ENCODE peak calls at places on chromosomes 12 and 14, in four cellular contexts. I, M, V and N are unnamed samples.

GRCh38 chr12:102061096-102061555 is 665 bp downstream of the WASHC3 start:
- DNase-seq in I (no peak), M (no peak), V (no peak), N (no peak)

GRCh38 chr14:71586131-71586893 is 345.9 kb upstream of the RGS6 start:
- DNase-seq in I (peak), M (peak), V (no peak), N (peak)

GRCh38 chr14:30180219-30180618 is 252.6 kb upstream of the PRKD1 start:
- DNase-seq in I (no peak), M (no peak), V (no peak), N (no peak)

GRCh38 chr14:103512701-103513611 is 9.7 kb downstream of the CKB start:
- DNase-seq in I (no peak), M (peak), V (no peak), N (peak)

GRCh38 chr12:47773062-47773857 is at the start of gene SLC48A1:
- DNase-seq in I (peak), M (peak), V (peak), N (no peak)

GRCh38 chr14:100575266-100575995 is 11.8 kb downstream of the BEGAIN start:
- DNase-seq in I (peak), M (no peak), V (no peak), N (no peak)

GRCh38 chr12:23222801-23223200 is 597.8 kb downstream of the ETNK1 start:
- DNase-seq in I (no peak), M (no peak), V (no peak), N (no peak)

GRCh38 chr14:105854600-105855245 is 328.3 kb downstream of the TMEM121 start:
- DNase-seq in I (peak), M (no peak), V (no peak), N (peak)

GRCh38 chr14:94460631-94461416 is 8.2 kb upstream of the SERPINA11 start:
- DNase-seq in I (no peak), M (no peak), V (no peak), N (no peak)

GRCh38 chr12:57739914-57740538 is 1.5 kb upstream of the AGAP2 start:
- DNase-seq in I (no peak), M (no peak), V (no peak), N (no peak)

GRCh38 chr12:2402180-2402579 is 349.4 kb downstream of the CACNA1C start:
- DNase-seq in I (no peak), M (no peak), V (no peak), N (no peak)

GRCh38 chr14:46902837-46903236 is 251.3 kb upstream of the RPL10L start:
- DNase-seq in I (no peak), M (no peak), V (no peak), N (no peak)

GRCh38 chr14:23366163-23366921 is 1.4 kb upstream of the EFS start:
- DNase-seq in I (peak), M (peak), V (no peak), N (peak)

GRCh38 chr12:75722714-75723200 is 211.3 kb upstream of the KRR1 start:
- DNase-seq in I (no peak), M (no peak), V (peak), N (peak)

GRCh38 chr14:73097421-73097820 is 38.9 kb upstream of the PSEN1 start:
- DNase-seq in I (no peak), M (no peak), V (no peak), N (no peak)

GRCh38 chr12:21073129-21073528 is 57.9 kb upstream of the SLCO1B1 start:
- DNase-seq in I (no peak), M (no peak), V (no peak), N (no peak)

GRCh38 chr12:94994312-94994711 is 9.2 kb downstream of the NDUFA12 start:
- DNase-seq in I (no peak), M (no peak), V (no peak), N (no peak)

GRCh38 chr12:113232787-113233585 is 11.7 kb downstream of the TPCN1 start:
- DNase-seq in I (peak), M (peak), V (peak), N (peak)

GRCh38 chr12:104166465-104166864 is 28.5 kb upstream of the NFYB start:
- DNase-seq in I (no peak), M (no peak), V (no peak), N (no peak)

GRCh38 chr12:85279449-85280137 is 427 bp upstream of the ALX1 start:
- DNase-seq in I (no peak), M (no peak), V (no peak), N (no peak)